ENCODE peak calls at places on chromosomes 2 and 18, in eight cellular contexts. One of them, this sample, is unnamed.

GRCh38 chr2:12315224-12315623 is 401.5 kb upstream of the TRIB2 start:
- DNase-seq in OCI-LY7: no peak
- DNase-seq in AG10803: no peak
- DNase-seq in heart right ventricle: no peak
- DNase-seq in brain microvascular endothelial cell: no peak
- DNase-seq in cardiac muscle cell: no peak
- DNase-seq in Peyer's patch: no peak
- DNase-seq in foreskin fibroblast: no peak
- DNase-seq in this sample: no peak

GRCh38 chr2:186543561-186544131 is 46.2 kb upstream of the ITGAV start:
- DNase-seq in Peyer's patch: no peak
- DNase-seq in OCI-LY7: no peak
- DNase-seq in brain microvascular endothelial cell: no peak
- DNase-seq in heart right ventricle: no peak
- DNase-seq in cardiac muscle cell: no peak
- DNase-seq in foreskin fibroblast: peak; percentile 61
- DNase-seq in AG10803: peak; percentile 82
- DNase-seq in this sample: no peak

GRCh38 chr2:45765847-45766254 is 114.4 kb downstream of the PRKCE start:
- DNase-seq in OCI-LY7: no peak
- DNase-seq in Peyer's patch: no peak
- DNase-seq in cardiac muscle cell: peak; percentile 42
- DNase-seq in heart right ventricle: no peak
- DNase-seq in AG10803: no peak
- DNase-seq in brain microvascular endothelial cell: no peak
- DNase-seq in foreskin fibroblast: no peak
- DNase-seq in this sample: no peak

GRCh38 chr2:18831916-18832510 is 242.6 kb upstream of the NT5C1B start:
- DNase-seq in OCI-LY7: no peak
- DNase-seq in brain microvascular endothelial cell: peak; percentile 46
- DNase-seq in AG10803: no peak
- DNase-seq in heart right ventricle: no peak
- DNase-seq in Peyer's patch: no peak
- DNase-seq in foreskin fibroblast: no peak
- DNase-seq in cardiac muscle cell: no peak
- DNase-seq in this sample: no peak

GRCh38 chr18:22559414-22560282 is 141.9 kb upstream of the CTAGE1 start:
- DNase-seq in cardiac muscle cell: peak; percentile 93
- DNase-seq in Peyer's patch: peak; percentile 70
- DNase-seq in OCI-LY7: no peak
- DNase-seq in foreskin fibroblast: peak; percentile 73
- DNase-seq in heart right ventricle: peak; percentile 74
- DNase-seq in brain microvascular endothelial cell: peak; percentile 84
- DNase-seq in AG10803: peak; percentile 66
- DNase-seq in this sample: no peak

GRCh38 chr2:196486145-196486544 is 153.4 kb upstream of the CCDC150 start:
- DNase-seq in Peyer's patch: no peak
- DNase-seq in AG10803: peak; percentile 38
- DNase-seq in cardiac muscle cell: no peak
- DNase-seq in OCI-LY7: no peak
- DNase-seq in heart right ventricle: no peak
- DNase-seq in foreskin fibroblast: peak; percentile 11
- DNase-seq in brain microvascular endothelial cell: peak; percentile 29
- DNase-seq in this sample: no peak

GRCh38 chr2:102033750-102034682 is 42.3 kb downstream of the IL1R2 start:
- DNase-seq in Peyer's patch: no peak
- DNase-seq in OCI-LY7: no peak
- DNase-seq in foreskin fibroblast: peak; percentile 41
- DNase-seq in cardiac muscle cell: no peak
- DNase-seq in brain microvascular endothelial cell: no peak
- DNase-seq in heart right ventricle: no peak
- DNase-seq in AG10803: no peak
- DNase-seq in this sample: no peak

GRCh38 chr18:74512321-74513053 is 16.3 kb downstream of the CNDP2 start:
- DNase-seq in heart right ventricle: no peak
- DNase-seq in AG10803: no peak
- DNase-seq in cardiac muscle cell: no peak
- DNase-seq in foreskin fibroblast: no peak
- DNase-seq in Peyer's patch: no peak
- DNase-seq in OCI-LY7: no peak
- DNase-seq in brain microvascular endothelial cell: no peak
- DNase-seq in this sample: no peak

GRCh38 chr2:17388790-17389189 is 129.4 kb downstream of the RAD51AP2 start:
- DNase-seq in cardiac muscle cell: no peak
- DNase-seq in heart right ventricle: no peak
- DNase-seq in AG10803: no peak
- DNase-seq in OCI-LY7: no peak
- DNase-seq in brain microvascular endothelial cell: no peak
- DNase-seq in Peyer's patch: no peak
- DNase-seq in foreskin fibroblast: peak; percentile 39
- DNase-seq in this sample: no peak

GRCh38 chr2:78541451-78542267 is 483.8 kb upstream of the REG3G start:
- DNase-seq in brain microvascular endothelial cell: no peak
- DNase-seq in cardiac muscle cell: no peak
- DNase-seq in Peyer's patch: no peak
- DNase-seq in heart right ventricle: no peak
- DNase-seq in AG10803: no peak
- DNase-seq in OCI-LY7: no peak
- DNase-seq in foreskin fibroblast: no peak
- DNase-seq in this sample: no peak

GRCh38 chr2:38498039-38498438 is 104.7 kb downstream of the HNRNPLL start:
- DNase-seq in cardiac muscle cell: peak; percentile 18
- DNase-seq in AG10803: no peak
- DNase-seq in OCI-LY7: peak; percentile 88
- DNase-seq in heart right ventricle: peak; percentile 17
- DNase-seq in foreskin fibroblast: no peak
- DNase-seq in Peyer's patch: no peak
- DNase-seq in brain microvascular endothelial cell: no peak
- DNase-seq in this sample: no peak

GRCh38 chr2:232350804-232351685 is 27.5 kb upstream of the ALPP start:
- DNase-seq in OCI-LY7: no peak
- DNase-seq in AG10803: no peak
- DNase-seq in cardiac muscle cell: peak; percentile 33
- DNase-seq in foreskin fibroblast: no peak
- DNase-seq in brain microvascular endothelial cell: no peak
- DNase-seq in Peyer's patch: no peak
- DNase-seq in heart right ventricle: no peak
- DNase-seq in this sample: no peak

GRCh38 chr18:2083691-2084090 is 487.6 kb downstream of the METTL4 start:
- DNase-seq in brain microvascular endothelial cell: no peak
- DNase-seq in Peyer's patch: no peak
- DNase-seq in cardiac muscle cell: peak; percentile 12
- DNase-seq in AG10803: no peak
- DNase-seq in foreskin fibroblast: no peak
- DNase-seq in heart right ventricle: peak; percentile 8
- DNase-seq in OCI-LY7: peak; percentile 15
- DNase-seq in this sample: no peak

GRCh38 chr18:1914489-1914888 is 656.8 kb downstream of the METTL4 start:
- DNase-seq in OCI-LY7: peak; percentile 43
- DNase-seq in cardiac muscle cell: no peak
- DNase-seq in brain microvascular endothelial cell: no peak
- DNase-seq in AG10803: no peak
- DNase-seq in heart right ventricle: no peak
- DNase-seq in foreskin fibroblast: peak; percentile 1
- DNase-seq in Peyer's patch: no peak
- DNase-seq in this sample: no peak

GRCh38 chr2:42200534-42201227 is 31.5 kb downstream of the EML4 start:
- DNase-seq in foreskin fibroblast: peak; percentile 40
- DNase-seq in cardiac muscle cell: no peak
- DNase-seq in Peyer's patch: no peak
- DNase-seq in brain microvascular endothelial cell: peak; percentile 47
- DNase-seq in OCI-LY7: no peak
- DNase-seq in AG10803: peak; percentile 66
- DNase-seq in heart right ventricle: no peak
- DNase-seq in this sample: no peak

GRCh38 chr2:120783371-120783791 is 47.7 kb downstream of the GLI2 start:
- DNase-seq in brain microvascular endothelial cell: no peak
- DNase-seq in heart right ventricle: no peak
- DNase-seq in cardiac muscle cell: no peak
- DNase-seq in OCI-LY7: no peak
- DNase-seq in foreskin fibroblast: peak; percentile 19
- DNase-seq in AG10803: peak; percentile 15
- DNase-seq in Peyer's patch: no peak
- DNase-seq in this sample: no peak

GRCh38 chr2:75640621-75641121 is 5.9 kb upstream of the MRPL19 start:
- DNase-seq in brain microvascular endothelial cell: peak; percentile 61
- DNase-seq in AG10803: peak; percentile 75
- DNase-seq in OCI-LY7: peak; percentile 59
- DNase-seq in heart right ventricle: peak; percentile 63
- DNase-seq in foreskin fibroblast: peak; percentile 89
- DNase-seq in cardiac muscle cell: peak; percentile 74
- DNase-seq in Peyer's patch: peak; percentile 76
- DNase-seq in this sample: no peak

GRCh38 chr18:71503222-71503621 is 1040.9 kb downstream of the CBLN2 start:
- DNase-seq in AG10803: no peak
- DNase-seq in heart right ventricle: no peak
- DNase-seq in brain microvascular endothelial cell: no peak
- DNase-seq in cardiac muscle cell: no peak
- DNase-seq in OCI-LY7: no peak
- DNase-seq in Peyer's patch: no peak
- DNase-seq in foreskin fibroblast: no peak
- DNase-seq in this sample: no peak

GRCh38 chr18:29164020-29164706 is 987.2 kb upstream of the CDH2 start:
- DNase-seq in AG10803: peak; percentile 90
- DNase-seq in foreskin fibroblast: peak; percentile 92
- DNase-seq in brain microvascular endothelial cell: peak; percentile 70
- DNase-seq in cardiac muscle cell: no peak
- DNase-seq in heart right ventricle: no peak
- DNase-seq in OCI-LY7: no peak
- DNase-seq in Peyer's patch: no peak
- DNase-seq in this sample: peak; percentile 72

GRCh38 chr2:196971574-196972279 is 45.2 kb upstream of the PGAP1 start:
- DNase-seq in foreskin fibroblast: no peak
- DNase-seq in heart right ventricle: no peak
- DNase-seq in Peyer's patch: no peak
- DNase-seq in AG10803: no peak
- DNase-seq in brain microvascular endothelial cell: no peak
- DNase-seq in cardiac muscle cell: no peak
- DNase-seq in OCI-LY7: no peak
- DNase-seq in this sample: no peak

GRCh38 chr2:151297882-151298281 is 8.4 kb upstream of the NMI start:
- DNase-seq in heart right ventricle: no peak
- DNase-seq in OCI-LY7: peak; percentile 36
- DNase-seq in foreskin fibroblast: no peak
- DNase-seq in brain microvascular endothelial cell: no peak
- DNase-seq in AG10803: no peak
- DNase-seq in cardiac muscle cell: no peak
- DNase-seq in Peyer's patch: no peak
- DNase-seq in this sample: no peak

GRCh38 chr2:170324640-170325046 is 146.7 kb downstream of the MYO3B start:
- DNase-seq in OCI-LY7: peak; percentile 73
- DNase-seq in Peyer's patch: peak; percentile 46
- DNase-seq in heart right ventricle: no peak
- DNase-seq in cardiac muscle cell: peak; percentile 67
- DNase-seq in foreskin fibroblast: peak; percentile 65
- DNase-seq in AG10803: peak; percentile 48
- DNase-seq in brain microvascular endothelial cell: peak; percentile 38
- DNase-seq in this sample: no peak

GRCh38 chr2:237691200-237691907 is 64.0 kb downstream of the LRRFIP1 start:
- DNase-seq in Peyer's patch: no peak
- DNase-seq in brain microvascular endothelial cell: no peak
- DNase-seq in AG10803: no peak
- DNase-seq in foreskin fibroblast: no peak
- DNase-seq in cardiac muscle cell: peak; percentile 35
- DNase-seq in OCI-LY7: peak; percentile 62
- DNase-seq in heart right ventricle: no peak
- DNase-seq in this sample: no peak
- TF ChIP-seq CTCF in Peyer's patch: no peak
- TF ChIP-seq CTCF in brain microvascular endothelial cell: no peak
- TF ChIP-seq CTCF in AG10803: no peak
- TF ChIP-seq CTCF in foreskin fibroblast: no peak
- TF ChIP-seq CTCF in cardiac muscle cell: no peak
- TF ChIP-seq CTCF in OCI-LY7: no peak
- TF ChIP-seq CTCF in heart right ventricle: no peak
- TF ChIP-seq CTCF in this sample: no peak

DNA sequence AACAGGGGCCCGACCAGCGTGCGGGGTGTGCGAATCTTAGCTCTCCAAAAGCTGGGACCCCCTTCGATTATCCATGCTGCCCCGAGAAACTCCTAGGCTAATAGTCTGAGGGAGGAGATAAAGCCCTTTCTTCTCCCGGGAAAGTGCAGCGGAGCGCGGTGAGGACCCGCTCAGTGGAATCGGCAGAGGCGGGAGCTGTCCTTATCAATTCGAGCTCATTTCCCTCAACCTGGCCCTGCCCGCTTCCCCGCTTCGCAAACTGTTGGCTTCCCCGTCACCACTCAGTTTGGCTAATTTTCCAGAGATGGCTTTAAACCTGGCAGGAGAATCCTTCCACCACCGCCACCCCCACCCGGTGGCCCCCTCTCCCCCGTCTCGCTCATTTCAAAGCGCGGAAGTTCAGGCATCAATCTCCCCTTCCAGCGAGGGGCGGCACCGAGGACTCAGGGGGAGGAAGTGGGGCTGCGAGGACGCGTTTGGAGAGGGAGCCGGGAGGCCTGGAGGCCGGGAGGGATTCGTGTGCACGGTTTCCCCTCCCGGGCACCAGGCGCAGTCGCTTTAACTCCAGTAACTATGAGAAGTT is 1.6 kb downstream of the KLHL14 start:
- DNase-seq in OCI-LY7: peak; percentile 48
- DNase-seq in heart right ventricle: no peak
- DNase-seq in foreskin fibroblast: peak; percentile 34
- DNase-seq in AG10803: no peak
- DNase-seq in brain microvascular endothelial cell: no peak
- DNase-seq in cardiac muscle cell: peak; percentile 72
- DNase-seq in Peyer's patch: peak; percentile 47
- DNase-seq in this sample: no peak
- H3K4me3 ChIP-seq in OCI-LY7: peak overlapping the region; percentile 70
- H3K4me3 ChIP-seq in heart right ventricle: peak overlapping the region; percentile 53
- H3K4me3 ChIP-seq in foreskin fibroblast: no peak overlapping the region
- H3K4me3 ChIP-seq in AG10803: no peak overlapping the region
- H3K4me3 ChIP-seq in brain microvascular endothelial cell: peak overlapping the region; percentile 48
- H3K4me3 ChIP-seq in cardiac muscle cell: peak overlapping the region; percentile 85
- H3K4me3 ChIP-seq in Peyer's patch: peak overlapping the region; percentile 40
- H3K4me3 ChIP-seq in this sample: no peak overlapping the region

DNA sequence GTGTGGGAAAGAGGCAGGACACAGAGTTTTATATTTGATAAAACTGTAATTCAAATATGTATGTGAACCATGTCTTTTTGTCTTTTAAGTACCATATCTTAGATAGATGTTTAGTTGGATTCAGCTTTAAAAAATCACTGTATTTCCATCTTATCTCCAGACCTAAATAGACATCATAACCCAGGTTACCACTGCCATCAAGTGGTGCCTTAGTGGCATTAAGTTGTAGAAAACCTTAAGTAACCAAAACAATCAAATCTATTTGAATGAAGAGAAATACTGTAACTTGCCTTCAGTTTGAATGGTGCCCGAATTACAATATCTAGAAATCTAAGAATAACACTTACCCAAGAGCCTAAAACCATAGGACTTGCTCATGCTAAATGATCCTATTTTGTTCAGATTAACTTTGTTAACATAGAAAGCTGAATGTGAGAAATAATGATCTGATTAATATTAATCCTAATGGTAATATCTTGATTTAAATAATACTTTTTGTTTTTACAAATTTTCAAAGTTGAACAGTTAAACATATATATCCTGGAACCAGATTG is 92.5 kb upstream of the MAP2 start:
- DNase-seq in Peyer's patch: no peak
- DNase-seq in brain microvascular endothelial cell: peak; percentile 29
- DNase-seq in OCI-LY7: peak; percentile 6
- DNase-seq in foreskin fibroblast: peak; percentile 61
- DNase-seq in heart right ventricle: no peak
- DNase-seq in cardiac muscle cell: peak; percentile 29
- DNase-seq in AG10803: peak; percentile 25
- DNase-seq in this sample: no peak
- TF ChIP-seq CTCF in Peyer's patch: no peak
- TF ChIP-seq CTCF in brain microvascular endothelial cell: peak; percentile 51
- TF ChIP-seq CTCF in OCI-LY7: peak; percentile 61
- TF ChIP-seq CTCF in foreskin fibroblast: peak; percentile 25
- TF ChIP-seq CTCF in heart right ventricle: no peak
- TF ChIP-seq CTCF in cardiac muscle cell: peak; percentile 30
- TF ChIP-seq CTCF in AG10803: peak; percentile 42
- TF ChIP-seq CTCF in this sample: peak; percentile 17

GRCh38 chr2:6499691-6500090 is 366.0 kb downstream of the CMPK2 start:
- DNase-seq in cardiac muscle cell: no peak
- DNase-seq in Peyer's patch: no peak
- DNase-seq in heart right ventricle: no peak
- DNase-seq in foreskin fibroblast: no peak
- DNase-seq in AG10803: no peak
- DNase-seq in OCI-LY7: no peak
- DNase-seq in brain microvascular endothelial cell: no peak
- DNase-seq in this sample: no peak
- H3K4me3 ChIP-seq in cardiac muscle cell: no peak overlapping the region
- H3K4me3 ChIP-seq in Peyer's patch: no peak overlapping the region
- H3K4me3 ChIP-seq in heart right ventricle: no peak overlapping the region
- H3K4me3 ChIP-seq in foreskin fibroblast: no peak overlapping the region
- H3K4me3 ChIP-seq in AG10803: no peak overlapping the region
- H3K4me3 ChIP-seq in OCI-LY7: no peak overlapping the region
- H3K4me3 ChIP-seq in brain microvascular endothelial cell: no peak overlapping the region
- H3K4me3 ChIP-seq in this sample: no peak overlapping the region